ENCODE peak calls at places on chromosome 9, in seven cellular contexts. O is A549, E is HepG2, B is cardiac muscle cell, D is SK-N-SH, A is tibial artery, T is sigmoid colon. Q is an unnamed sample. For H3K4me1 and H3K9me3, the result is how much of the 10 kb centered on the place peaks cover.

GRCh38 chr9:81759680-81760215 is 70.4 kb upstream of the TLE1 start:
- DNase-seq in B (no peak), D (peak), E (peak), T (no peak), A (no peak), O (peak), Q (no peak)

GRCh38 chr9:72315510-72316287 is 49.3 kb downstream of the ZFAND5 start:
- DNase-seq in E (no peak), D (no peak), T (peak), A (peak), O (peak), B (no peak), Q (no peak)

GRCh38 chr9:77156646-77157371 is 20.5 kb upstream of the VPS13A start:
- DNase-seq in E (no peak), B (no peak), O (no peak), T (no peak), A (no peak), D (no peak), Q (no peak)

GRCh38 chr9:72349911-72350310 is 15.1 kb downstream of the ZFAND5 start:
- DNase-seq in T (no peak), E (no peak), A (no peak), D (no peak), B (no peak), O (no peak), Q (no peak)

GRCh38 chr9:129415954-129416651 is 204.8 kb downstream of the C9orf50 start:
- DNase-seq in E (no peak), D (no peak), A (no peak), T (no peak), B (no peak), O (no peak), Q (no peak)

GRCh38 chr9:113556877-113557593 is 93.5 kb downstream of the RGS3 start:
- DNase-seq in E (no peak), D (no peak), T (peak), A (no peak), B (no peak), O (no peak), Q (no peak)

GRCh38 chr9:120845255-120845654 is 2.5 kb upstream of the PSMD5 start:
- DNase-seq in A (no peak), B (no peak), T (no peak), O (no peak), D (no peak), E (no peak), Q (no peak)

GRCh38 chr9:129995409-129996160 is 47.4 kb downstream of the FNBP1 start:
- DNase-seq in O (no peak), B (no peak), T (no peak), A (no peak), E (no peak), D (no peak), Q (no peak)

GRCh38 chr9:107872457-107873192 is 383.1 kb upstream of the KLF4 start:
- DNase-seq in B (no peak), A (no peak), E (no peak), O (no peak), T (no peak), D (no peak), Q (no peak)

GRCh38 chr9:21081451-21081850 is 3.7 kb upstream of the IFNB1 start:
- DNase-seq in O (no peak), A (no peak), B (no peak), T (no peak), D (no peak), E (no peak), Q (no peak)

GRCh38 chr9:91101598-91102168 is 260.0 kb downstream of the AUH start:
- DNase-seq in D (no peak), E (no peak), A (no peak), O (no peak), B (no peak), T (no peak), Q (no peak)

GRCh38 chr9:129697111-129697955 is 31.9 kb downstream of the PRRX2 start:
- DNase-seq in D (peak), B (peak), O (peak), A (peak), E (no peak), T (peak), Q (peak)

GRCh38 chr9:71506821-71507220 is 261.5 kb downstream of the CEMIP2 start:
- DNase-seq in T (no peak), E (no peak), O (peak), A (no peak), D (no peak), B (no peak), Q (peak)

GRCh38 chr9:137029058-137029922 is 1.3 kb upstream of the ABCA2 start:
- DNase-seq in A (peak), O (peak), B (peak), E (peak), T (peak), D (peak), Q (peak)

GRCh38 chr9:126851286-126851880 is 9.1 kb upstream of the ZBTB34 start:
- DNase-seq in D (no peak), O (no peak), B (no peak), T (no peak), E (no peak), A (no peak), Q (no peak)

GRCh38 chr9:90906316-90907055 is 104.9 kb downstream of the SYK start:
- DNase-seq in E (no peak), D (no peak), A (no peak), T (no peak), B (no peak), O (no peak), Q (no peak)

GRCh38 chr9:4983541-4984165 is 1.4 kb upstream of the JAK2 start:
- DNase-seq in A (no peak), B (no peak), D (no peak), E (peak), O (no peak), T (no peak), Q (no peak)

GRCh38 chr9:93088656-93089015 is 7.4 kb upstream of the CARD19 start:
- DNase-seq in B (no peak), O (no peak), E (no peak), T (peak), A (no peak), D (peak), Q (no peak)

GRCh38 chr9:93329632-93330286 is 121.7 kb upstream of the FAM120A start:
- DNase-seq in D (no peak), E (peak), T (no peak), O (no peak), B (no peak), A (no peak), Q (no peak)

GRCh38 chr9:98356953-98357352 is 101.5 kb upstream of the TBC1D2 start:
- DNase-seq in T (no peak), B (no peak), E (no peak), A (no peak), O (no peak), D (no peak), Q (no peak)

GRCh38 chr9:38004809-38005560 is 64.0 kb downstream of the SHB start:
- DNase-seq in O (no peak), B (no peak), A (no peak), E (no peak), T (no peak), D (no peak), Q (no peak)

GRCh38 chr9:116566677-116567488 is 120.2 kb upstream of the TRIM32 start:
- DNase-seq in A (no peak), O (peak), T (no peak), E (peak), D (no peak), B (peak), Q (no peak)

GRCh38 chr9:10045598-10045997 is 567.2 kb downstream of the PTPRD start:
- DNase-seq in T (no peak), O (no peak), A (no peak), B (peak), D (no peak), E (no peak), Q (no peak)

GRCh38 chr9:98607152-98607551 is 101.6 kb downstream of the GABBR2 start:
- DNase-seq in A (no peak), O (no peak), T (no peak), B (no peak), E (no peak), D (no peak), Q (no peak)

GRCh38 chr9:1916676-1917075 is 98.5 kb upstream of the SMARCA2 start:
- DNase-seq in A (no peak), D (no peak), O (no peak), B (no peak), E (no peak), T (no peak), Q (no peak)

GRCh38 chr9:2955616-2956015 is 111.7 kb upstream of the PUM3 start:
- DNase-seq in A (no peak), D (no peak), E (no peak), T (no peak), B (no peak), O (no peak), Q (no peak)

GRCh38 chr9:133236291-133237071 is 27.4 kb upstream of the OBP2B start:
- DNase-seq in T (peak), E (no peak), A (no peak), B (no peak), D (peak), O (no peak), Q (no peak)

GRCh38 chr9:78958887-78959286 is 612.9 kb upstream of the TLE4 start:
- DNase-seq in E (no peak), D (no peak), T (no peak), B (no peak), A (no peak), O (no peak), Q (no peak)
- TF ChIP-seq CTCF in E (no peak), D (peak), T (no peak), B (no peak), A (no peak), O (no peak), Q (no peak)

GRCh38 chr9:109315889-109316640 is 4.8 kb downstream of the EPB41L4B start:
- DNase-seq in A (peak), O (peak), E (peak), B (no peak), D (no peak), T (no peak), Q (peak)
- H3K4me1 ChIP-seq in A (under half), O (half or more), E (half or more), B (under half), D (under half), T (under half), Q (under half)

DNA sequence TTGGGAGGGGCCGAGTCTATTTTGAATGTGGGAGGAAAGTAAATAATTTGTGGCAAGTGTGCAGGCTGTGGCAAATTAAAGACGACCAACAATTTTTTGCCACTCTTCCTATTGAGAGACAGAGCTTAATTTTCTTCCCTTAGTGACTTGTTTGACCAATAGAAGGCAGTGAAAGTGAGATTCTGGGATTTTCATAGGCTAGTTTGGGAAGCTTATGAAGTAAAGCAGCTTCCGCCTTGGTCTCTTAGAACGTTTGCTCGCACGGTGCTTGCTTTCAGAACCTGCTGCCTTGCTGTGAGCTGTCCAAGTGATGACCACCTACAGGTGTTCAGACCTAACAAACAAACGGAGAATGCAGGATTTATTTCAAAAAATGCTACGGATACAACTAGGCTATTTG is 6.7 kb upstream of the OR1N2 start:
- DNase-seq in D (no peak), T (no peak), A (no peak), E (no peak), O (no peak), B (no peak), Q (no peak)
- H3K9me3 ChIP-seq in D (under half), T (under half), A (under half), E (under half), O (under half), B (under half), Q (under half)

GRCh38 chr9:124675261-124676158 is 95.6 kb downstream of the NR6A1 start:
- DNase-seq in D (no peak), E (no peak), O (no peak), T (no peak), B (no peak), A (no peak), Q (no peak)
- TF ChIP-seq CTCF in D (no peak), E (no peak), O (no peak), T (no peak), B (no peak), A (no peak), Q (no peak)

GRCh38 chr9:94807556-94807955 is 81.1 kb downstream of the AOPEP start:
- DNase-seq in D (no peak), T (no peak), E (no peak), A (no peak), O (no peak), B (no peak), Q (no peak)
- H3K4me1 ChIP-seq in D (under half), T (under half), E (under half), A (under half), O (half or more), B (under half), Q (under half)

Q was measured in heart left ventricle.